ENCODE peak calls at places on chromosomes 7 and 10, in five cellular contexts. E is suprapubic skin, G is cardiac fibroblast, D is fibroblast of lung, C is omental fat pad. B is an unnamed sample.

GRCh38 chr7:94001396-94001795 is 2.8 kb downstream of the BET1 start:
- DNase-seq in E (no peak), G (no peak), D (no peak), C (no peak), B (no peak)

GRCh38 chr10:119314061-119314460 is 106.7 kb downstream of the GRK5 start:
- DNase-seq in E (no peak), G (no peak), D (no peak), C (no peak), B (no peak)

GRCh38 chr7:45699726-45700390 is 125.7 kb downstream of the ADCY1 start:
- DNase-seq in E (peak; percentile 58), G (no peak), D (no peak), C (no peak), B (no peak)

GRCh38 chr7:25303380-25304321 is 75.4 kb upstream of the NPVF start:
- DNase-seq in E (no peak), G (peak; percentile 70), D (peak; percentile 21), C (no peak), B (no peak)

GRCh38 chr7:16563281-16564022 is 36.8 kb downstream of the LRRC72 start:
- DNase-seq in E (no peak), G (peak; percentile 6), D (no peak), C (no peak), B (no peak)

GRCh38 chr7:40717242-40717641 is 582.4 kb downstream of the SUGCT start:
- DNase-seq in E (peak; percentile 80), G (peak; percentile 92), D (peak; percentile 86), C (no peak), B (no peak)

GRCh38 chr7:39588401-39588800 is 22.2 kb downstream of the YAE1 start:
- DNase-seq in E (no peak), G (no peak), D (no peak), C (no peak), B (no peak)

GRCh38 chr7:25946181-25946580 is 205.8 kb upstream of the NFE2L3 start:
- DNase-seq in E (no peak), G (no peak), D (no peak), C (no peak), B (no peak)

GRCh38 chr7:141695803-141696289 is 6.1 kb downstream of the DENND11 start:
- DNase-seq in E (no peak), G (no peak), D (no peak), C (no peak), B (no peak)

GRCh38 chr10:69838853-69839252 is 37.1 kb downstream of the COL13A1 start:
- DNase-seq in E (no peak), G (peak; percentile 73), D (peak; percentile 45), C (no peak), B (no peak)

GRCh38 chr10:76113952-76114351 is 682.5 kb downstream of the LRMDA start:
- DNase-seq in E (no peak), G (no peak), D (no peak), C (no peak), B (no peak)

GRCh38 chr7:51234139-51234538 is 82.5 kb downstream of the COBL start:
- DNase-seq in E (no peak), G (no peak), D (no peak), C (no peak), B (no peak)

GRCh38 chr10:124719213-124719851 is 24.8 kb downstream of the FAM53B start:
- DNase-seq in E (peak; percentile 81), G (peak; percentile 79), D (peak; percentile 59), C (no peak), B (no peak)

GRCh38 chr7:155299539-155300202 is 2.0 kb downstream of the INSIG1 start:
- DNase-seq in E (no peak), G (no peak), D (no peak), C (no peak), B (no peak)

GRCh38 chr10:47206449-47207279 is 93.3 kb upstream of the GDF10 start:
- DNase-seq in E (no peak), G (no peak), D (no peak), C (no peak), B (no peak)

GRCh38 chr7:77157446-77157845 is 35.0 kb downstream of the CCDC146 start:
- DNase-seq in E (no peak), G (peak; percentile 3), D (peak; percentile 12), C (no peak), B (no peak)

GRCh38 chr10:74502963-74503608 is 323.3 kb upstream of the KAT6B start:
- DNase-seq in E (no peak), G (peak; percentile 67), D (peak; percentile 85), C (no peak), B (no peak)

GRCh38 chr7:50359995-50360925 is 55.7 kb downstream of the IKZF1 start:
- DNase-seq in E (no peak), G (peak; percentile 4), D (no peak), C (no peak), B (no peak)

GRCh38 chr7:116801092-116801710 is 61.2 kb upstream of the CAPZA2 start:
- DNase-seq in E (no peak), G (no peak), D (peak; percentile 34), C (no peak), B (no peak)

GRCh38 chr10:28569506-28570159 is 36.7 kb downstream of the WAC start:
- DNase-seq in E (no peak), G (peak; percentile 11), D (peak; percentile 61), C (no peak), B (no peak)

GRCh38 chr10:119416855-119417254 is 125.7 kb downstream of the RGS10 start:
- DNase-seq in E (no peak), G (peak; percentile 66), D (peak; percentile 63), C (no peak), B (no peak)

GRCh38 chr7:40332516-40332915 is 197.7 kb downstream of the SUGCT start:
- DNase-seq in E (no peak), G (no peak), D (no peak), C (no peak), B (no peak)

GRCh38 chr7:100503350-100503735 is 19.6 kb downstream of the NYAP1 start:
- DNase-seq in E (no peak), G (peak; percentile 75), D (peak; percentile 23), C (no peak), B (no peak)

GRCh38 chr7:37040330-37040729 is 316.0 kb upstream of the AOAH start:
- DNase-seq in E (no peak), G (no peak), D (peak; percentile 29), C (no peak), B (no peak)

GRCh38 chr7:76008156-76008687 is 13.8 kb upstream of the TMEM120A start:
- DNase-seq in E (no peak), G (no peak), D (no peak), C (no peak), B (no peak)

GRCh38 chr10:67969875-67970274 is 85.4 kb downstream of the SIRT1 start:
- DNase-seq in E (no peak), G (no peak), D (no peak), C (no peak), B (no peak)

GRCh38 chr10:98667081-98667480 is 220.3 kb upstream of the HPS1 start:
- DNase-seq in E (no peak), G (no peak), D (peak; percentile 37), C (no peak), B (no peak)

GRCh38 chr10:86668297-86669165 is at the start of gene LDB3:
- DNase-seq in E (no peak), G (peak; percentile 29), D (peak; percentile 63), C (no peak), B (no peak)

GRCh38 chr10:7541137-7542087 is 125.4 kb downstream of the ITIH5 start:
- DNase-seq in E (no peak), G (peak; percentile 51), D (peak; percentile 31), C (no peak), B (no peak)

GRCh38 chr7:23544913-23545354 is 13.2 kb upstream of the TRA2A start:
- DNase-seq in E (no peak), G (peak; percentile 43), D (peak; percentile 42), C (no peak), B (no peak)

GRCh38 chr7:5457245-5457735 is 33.7 kb upstream of the TNRC18 start:
- DNase-seq in E (no peak), G (no peak), D (no peak), C (no peak), B (no peak)
- TF ChIP-seq CTCF in E (no peak), G (no peak), D (no peak), C (no peak), B (no peak)

DNA sequence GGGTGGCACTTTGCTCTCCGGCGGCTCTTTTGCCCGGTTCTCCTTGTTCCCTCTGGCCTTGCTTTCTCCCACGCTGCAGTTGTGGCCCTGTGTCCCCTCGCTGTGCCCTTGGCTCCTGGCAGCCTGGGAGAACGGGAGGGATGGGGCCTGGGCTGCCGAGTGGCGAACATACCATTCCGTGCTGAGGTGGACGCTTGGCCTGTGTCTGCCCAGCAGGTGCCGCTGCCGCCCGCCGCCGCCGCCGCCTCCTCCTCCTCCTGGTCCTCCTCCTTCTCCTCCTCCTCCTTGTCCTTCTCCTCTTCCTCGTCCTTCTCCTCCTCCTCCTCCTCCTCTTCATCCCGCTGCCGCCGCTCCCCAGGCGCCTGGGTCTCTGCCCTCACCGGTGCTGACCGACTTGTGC is 36.0 kb downstream of the AGAP3 start:
- DNase-seq in E (no peak), G (no peak), D (no peak), C (no peak), B (no peak)
- TF ChIP-seq CTCF in E (no peak), G (no peak), D (peak; percentile 5), C (no peak), B (peak; percentile 35)

DNA sequence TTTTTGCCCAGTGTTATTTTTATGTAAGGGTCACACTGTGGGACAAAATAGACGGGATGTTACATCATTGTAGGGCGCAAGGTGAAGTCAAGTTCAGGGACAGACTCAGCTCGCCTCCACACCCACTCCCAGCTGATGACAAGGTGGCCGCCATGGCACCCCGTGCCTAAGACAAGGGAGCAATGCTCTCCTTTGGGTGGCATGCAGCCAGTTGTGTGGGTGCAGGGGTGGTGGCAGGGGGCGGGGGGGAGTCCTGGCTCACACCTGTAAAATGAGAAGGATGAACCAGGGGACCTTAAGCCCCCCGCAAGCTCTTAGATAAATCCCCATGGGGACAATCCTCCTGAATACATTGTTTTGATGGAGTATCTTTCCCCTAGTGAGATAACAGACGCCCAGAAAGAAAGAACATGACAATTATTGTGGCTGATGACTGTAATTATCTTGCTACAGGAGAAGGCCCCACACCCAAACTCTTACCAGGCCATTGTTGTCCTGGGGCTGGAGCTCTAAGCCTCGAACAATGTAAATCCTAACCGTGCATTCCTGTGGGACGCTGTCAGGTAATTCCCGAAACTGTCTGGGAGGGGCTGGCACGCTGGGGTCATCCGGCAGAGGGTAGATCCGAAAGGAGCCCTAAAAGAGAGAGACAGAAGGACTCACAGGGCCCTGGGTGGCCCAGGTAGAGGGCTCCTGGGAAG is 148.7 kb downstream of the MYOF start:
- DNase-seq in E (no peak), G (no peak), D (no peak), C (no peak), B (no peak)
- TF ChIP-seq CTCF in E (no peak), G (no peak), D (no peak), C (no peak), B (no peak)

DNA sequence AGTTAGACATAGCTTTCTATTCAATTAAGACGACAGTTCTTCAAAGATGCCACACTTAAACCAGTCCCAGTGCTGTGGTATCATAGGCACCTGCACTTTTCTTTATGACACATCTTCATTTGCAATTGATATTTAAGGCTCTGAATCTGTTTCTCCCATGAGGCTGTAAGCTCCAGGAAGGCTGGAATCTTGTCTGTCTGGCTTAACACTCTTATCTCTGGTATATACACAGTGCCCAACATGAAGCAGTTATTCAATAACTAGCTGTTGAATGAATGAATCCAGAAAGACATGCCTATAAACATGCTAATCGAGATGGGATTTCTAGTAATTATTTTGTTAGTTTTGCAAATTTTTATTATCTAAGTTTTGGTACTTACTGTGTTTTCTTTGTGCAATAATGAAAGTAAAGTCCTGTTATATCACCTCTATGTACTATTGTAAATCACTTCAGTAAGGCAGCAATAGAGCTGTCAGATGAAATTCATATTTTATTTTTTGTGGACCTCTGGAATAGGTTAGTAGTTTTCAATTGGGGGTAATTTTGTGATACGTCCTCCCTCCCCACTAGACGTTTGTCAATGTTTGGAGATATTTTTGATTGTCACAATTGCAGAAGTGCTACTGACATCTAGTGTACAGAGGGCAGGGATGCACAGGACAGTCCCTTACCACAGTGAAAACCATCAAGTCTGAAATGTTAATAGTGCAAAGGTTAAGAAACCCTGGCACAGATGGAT is 51.3 kb upstream of the STEAP4 start:
- DNase-seq in E (no peak), G (peak; percentile 23), D (no peak), C (no peak), B (no peak)
- TF ChIP-seq CTCF in E (no peak), G (peak; percentile 52), D (peak; percentile 31), C (no peak), B (peak; percentile 76)

B was measured in chondrocyte.